ENCODE peak calls at places on chromosomes 7 and 10, in five cellular contexts. G, X, S, D and P are unnamed samples.

GRCh38 chr10:111206521-111206920 is 129.7 kb downstream of the ADRA2A start:
- DNase-seq in S (no peak), X (no peak), G (no peak), D (no peak), P (no peak)

GRCh38 chr10:105148921-105149320 is 507.8 kb downstream of the SORCS3 start:
- DNase-seq in D (no peak), S (no peak), G (no peak), X (no peak), P (no peak)

GRCh38 chr7:94632338-94633024 is 23.5 kb downstream of the SGCE start:
- DNase-seq in S (peak; percentile 78), G (peak; percentile 88), D (no peak), X (peak; percentile 35), P (no peak)

GRCh38 chr7:106736508-106737201 is 75.7 kb upstream of the CCDC71L start:
- DNase-seq in X (peak; percentile 82), S (peak; percentile 86), D (no peak), G (peak; percentile 90), P (peak; percentile 13)

GRCh38 chr7:100483728-100484635 is at the start of gene NYAP1:
- DNase-seq in X (peak; percentile 69), D (peak; percentile 65), S (no peak), G (peak; percentile 64), P (peak; percentile 47)

GRCh38 chr7:155921804-155922506 is 109.7 kb upstream of the SHH start:
- DNase-seq in S (no peak), G (no peak), D (no peak), X (no peak), P (no peak)

GRCh38 chr7:156435486-156436231 is 204.9 kb upstream of the RNF32 start:
- DNase-seq in X (no peak), D (no peak), G (no peak), S (no peak), P (no peak)

GRCh38 chr7:99407849-99408346 is 499 bp downstream of the PDAP1 start:
- DNase-seq in G (peak; percentile 80), D (no peak), X (peak; percentile 71), S (peak; percentile 93), P (peak; percentile 17)

GRCh38 chr7:130901209-130901783 is 167.3 kb upstream of the KLF14 start:
- DNase-seq in D (no peak), G (peak; percentile 75), S (peak; percentile 98), X (no peak), P (no peak)

GRCh38 chr7:158958618-158959017 is 102.3 kb downstream of the DYNC2I1 start:
- DNase-seq in S (no peak), X (no peak), D (no peak), G (no peak), P (no peak)

GRCh38 chr7:11557627-11558026 is 274.4 kb downstream of the THSD7A start:
- DNase-seq in D (no peak), G (peak; percentile 67), S (peak; percentile 40), X (peak; percentile 91), P (no peak)

GRCh38 chr10:119371704-119372663 is 164.6 kb downstream of the GRK5 start:
- DNase-seq in G (no peak), X (no peak), D (no peak), S (no peak), P (no peak)

GRCh38 chr7:143380264-143380645 is 890 bp upstream of the ZYX start:
- DNase-seq in D (peak; percentile 74), G (peak; percentile 94), S (peak; percentile 81), X (peak; percentile 89), P (peak; percentile 81)

GRCh38 chr10:78375854-78376785 is 342.5 kb downstream of the RPS24 start:
- DNase-seq in G (no peak), X (no peak), D (no peak), S (no peak), P (no peak)

GRCh38 chr10:34161948-34162347 is 653.1 kb downstream of the PARD3 start:
- DNase-seq in S (no peak), X (peak; percentile 46), D (no peak), G (no peak), P (no peak)

GRCh38 chr7:37318541-37318940 is 130.1 kb downstream of the ELMO1 start:
- DNase-seq in S (no peak), D (no peak), G (no peak), X (no peak), P (no peak)

GRCh38 chr7:142603870-142604448 is 145.3 kb upstream of the PRSS1 start:
- DNase-seq in G (peak; percentile 82), D (peak; percentile 14), X (peak; percentile 63), S (peak; percentile 77), P (no peak)